ENCODE peak calls at places on chromosomes 16 and 17, in four cellular contexts. D is type B pancreatic cell, V is NCI-H345, J is iris pigment epithelial cell. K is an unnamed sample.

GRCh38 chr16:56643080-56643778 is 4.8 kb downstream of the MT1A start:
- DNase-seq in V (no peak), J (peak), D (no peak), K (peak)

GRCh38 chr17:66431910-66432309 is 129.5 kb downstream of the PRKCA start:
- DNase-seq in D (no peak), V (no peak), J (peak), K (no peak)

GRCh38 chr16:17305694-17306093 is 165.1 kb downstream of the XYLT1 start:
- DNase-seq in V (no peak), D (no peak), J (no peak), K (no peak)

GRCh38 chr17:9205520-9206159 is 184.3 kb downstream of the NTN1 start:
- DNase-seq in D (no peak), J (no peak), V (no peak), K (no peak)

GRCh38 chr17:79272666-79273219 is 198.1 kb downstream of the ENGASE start:
- DNase-seq in J (no peak), D (no peak), V (peak), K (no peak)

GRCh38 chr16:6524501-6524900 is 808.1 kb upstream of the RBFOX1 start:
- DNase-seq in D (no peak), J (no peak), V (no peak), K (no peak)

GRCh38 chr17:81684442-81684911 is 666 bp downstream of the HGS start:
- DNase-seq in D (no peak), J (no peak), V (no peak), K (no peak)

GRCh38 chr16:21060027-21060510 is 90.6 kb downstream of the DNAH3 start:
- DNase-seq in J (no peak), D (no peak), V (peak), K (peak)

GRCh38 chr17:16171613-16172012 is 43.7 kb downstream of the NCOR1 start:
- DNase-seq in J (peak), D (no peak), V (peak), K (peak)

GRCh38 chr17:50604470-50604869 is 30.2 kb upstream of the ABCC3 start:
- DNase-seq in D (no peak), V (no peak), J (peak), K (no peak)

GRCh38 chr16:30839523-30840227 is 52.7 kb upstream of the ZNF629 start:
- DNase-seq in V (no peak), D (no peak), J (no peak), K (no peak)

GRCh38 chr17:63150994-63151464 is 185.0 kb downstream of the TANC2 start:
- DNase-seq in J (peak), V (no peak), D (no peak), K (no peak)

GRCh38 chr17:4480929-4481898 is 17.5 kb upstream of the SPNS2 start:
- DNase-seq in D (no peak), V (no peak), J (no peak), K (no peak)

GRCh38 chr17:4944554-4945175 is 3.7 kb downstream of the PFN1 start:
- DNase-seq in J (no peak), D (no peak), V (no peak), K (no peak)

GRCh38 chr17:58231644-58232043 is 6.7 kb upstream of the LPO start:
- DNase-seq in V (no peak), J (no peak), D (no peak), K (no peak)

GRCh38 chr16:81210807-81211206 is 27.7 kb upstream of the BCO1 start:
- DNase-seq in D (no peak), J (no peak), V (peak), K (no peak)

GRCh38 chr17:55722742-55723487 is at the start of gene TMEM100:
- DNase-seq in D (no peak), V (no peak), J (peak), K (no peak)

GRCh38 chr17:651596-651995 is 63.0 kb downstream of the VPS53 start:
- DNase-seq in D (no peak), V (no peak), J (no peak), K (no peak)

GRCh38 chr17:49468827-49469385 is 26.2 kb upstream of the NGFR start:
- DNase-seq in J (no peak), D (no peak), V (no peak), K (no peak)

GRCh38 chr16:2029350-2029749 is 2.6 kb downstream of the NHERF2 start:
- DNase-seq in D (no peak), J (no peak), V (no peak), K (no peak)

GRCh38 chr16:15055141-15056053 is 477 bp downstream of the NTAN1 start:
- DNase-seq in J (peak), V (peak), D (no peak), K (no peak)

GRCh38 chr16:83964684-83965443 is 3.2 kb upstream of the NECAB2 start:
- DNase-seq in D (no peak), J (no peak), V (no peak), K (no peak)

GRCh38 chr16:70793851-70794502 is 7.0 kb downstream of the VAC14 start:
- DNase-seq in J (no peak), D (no peak), V (no peak), K (no peak)

K was measured in NCI-H774.